ENCODE peak calls at places on chromosome 22, in ten cellular contexts. F is endothelial cell; C is prostate gland; U is GM13977; H is Calu3; P is effector memory CD4-positive, alpha-beta T cell; M is Peyer's patch; A is caudate nucleus; X is stimulated activated CD4-positive, alpha-beta T cell treated with anti-CD3 and anti-CD28 coated beads, Interleukin-4, amount 100 ng/mL, for 1 hour; L is NCI-H1105 treated with DMSO at 0.1 percent for 48 hours. E is an unnamed sample.

GRCh38 chr22:36773935-36774334 is 2.0 kb downstream of the IFT27 start:
- DNase-seq in F (no peak), C (no peak), U (no peak), H (no peak), P (no peak), M (no peak), A (peak; percentile 52), X (no peak), L (peak; percentile 22), E (no peak)

GRCh38 chr22:36741204-36741793 is 34.6 kb downstream of the IFT27 start:
- DNase-seq in F (no peak), C (no peak), U (peak; percentile 44), H (no peak), P (no peak), M (peak; percentile 9), A (no peak), X (no peak), L (no peak), E (no peak)

GRCh38 chr22:40526960-40527359 is 109.6 kb downstream of the MRTFA start:
- DNase-seq in F (no peak), C (no peak), U (no peak), H (no peak), P (no peak), M (no peak), A (no peak), X (no peak), L (no peak), E (no peak)

GRCh38 chr22:48953830-48954229 is 873.8 kb downstream of the BRD1 start:
- DNase-seq in F (no peak), C (peak; percentile 1), U (no peak), H (no peak), P (no peak), M (no peak), A (no peak), X (no peak), L (no peak), E (no peak)

GRCh38 chr22:30221121-30221992 is 25.2 kb downstream of the LIF start:
- DNase-seq in F (no peak), C (no peak), U (peak; percentile 53), H (no peak), P (peak; percentile 19), M (peak; percentile 80), A (no peak), X (peak; percentile 41), L (no peak), E (no peak)

GRCh38 chr22:45290410-45290936 is 5.7 kb downstream of the UPK3A start:
- DNase-seq in F (no peak), C (peak; percentile 54), U (no peak), H (peak; percentile 26), P (no peak), M (peak; percentile 75), A (peak; percentile 87), X (no peak), L (peak; percentile 19), E (no peak)

GRCh38 chr22:31927562-31927961 is 16.8 kb upstream of the YWHAH start:
- DNase-seq in F (no peak), C (no peak), U (no peak), H (no peak), P (no peak), M (no peak), A (no peak), X (no peak), L (no peak), E (no peak)

GRCh38 chr22:29487587-29487986 is 7.6 kb downstream of the NEFH start:
- DNase-seq in F (no peak), C (no peak), U (no peak), H (no peak), P (no peak), M (no peak), A (no peak), X (no peak), L (no peak), E (no peak)

GRCh38 chr22:37545703-37546435 is 14.4 kb upstream of the CDC42EP1 start:
- DNase-seq in F (peak; percentile 90), C (peak; percentile 62), U (no peak), H (peak; percentile 84), P (no peak), M (peak; percentile 93), A (peak; percentile 19), X (no peak), L (no peak), E (peak; percentile 90)

GRCh38 chr22:21587803-21588611 is 20.5 kb downstream of the UBE2L3 start:
- DNase-seq in F (no peak), C (no peak), U (peak; percentile 83), H (no peak), P (no peak), M (peak; percentile 59), A (peak; percentile 51), X (peak; percentile 39), L (no peak), E (no peak)

GRCh38 chr22:20442485-20443284 is 5.1 kb upstream of the SCARF2 start:
- DNase-seq in F (no peak), C (no peak), U (no peak), H (no peak), P (no peak), M (no peak), A (no peak), X (no peak), L (no peak), E (peak; percentile 24)

GRCh38 chr22:39778055-39778454 is 115.5 kb downstream of the ENTHD1 start:
- DNase-seq in F (no peak), C (no peak), U (no peak), H (no peak), P (no peak), M (no peak), A (no peak), X (no peak), L (peak; percentile 42), E (no peak)

GRCh38 chr22:38572065-38572464 is 2.1 kb upstream of the DMC1 start:
- DNase-seq in F (peak; percentile 35), C (peak; percentile 28), U (peak; percentile 53), H (peak; percentile 48), P (no peak), M (peak; percentile 59), A (peak; percentile 53), X (peak; percentile 7), L (peak; percentile 28), E (no peak)

GRCh38 chr22:45709004-45709739 is 37.5 kb downstream of the ATXN10 start:
- DNase-seq in F (no peak), C (no peak), U (no peak), H (no peak), P (no peak), M (no peak), A (no peak), X (no peak), L (no peak), E (no peak)

GRCh38 chr22:30327864-30328345 is 1.2 kb upstream of the TBC1D10A start:
- DNase-seq in F (no peak), C (peak; percentile 45), U (no peak), H (peak; percentile 63), P (no peak), M (no peak), A (no peak), X (no peak), L (no peak), E (no peak)

GRCh38 chr22:39995346-39996252 is 845 bp downstream of the FAM83F start:
- DNase-seq in F (no peak), C (no peak), U (no peak), H (peak; percentile 23), P (no peak), M (no peak), A (no peak), X (no peak), L (no peak), E (no peak)

GRCh38 chr22:30947821-30948454 is 20.6 kb downstream of the MORC2 start:
- DNase-seq in F (no peak), C (no peak), U (peak; percentile 28), H (no peak), P (no peak), M (no peak), A (peak; percentile 37), X (no peak), L (peak; percentile 25), E (no peak)

GRCh38 chr22:39214383-39215069 is 30.3 kb downstream of the PDGFB start:
- DNase-seq in F (no peak), C (peak; percentile 32), U (peak; percentile 5), H (peak; percentile 76), P (no peak), M (no peak), A (no peak), X (no peak), L (no peak), E (peak; percentile 28)

GRCh38 chr22:42596376-42596775 is 18.3 kb downstream of the POLDIP3 start:
- DNase-seq in F (no peak), C (no peak), U (no peak), H (no peak), P (no peak), M (no peak), A (no peak), X (no peak), L (no peak), E (no peak)

GRCh38 chr22:35661377-35661937 is 13.2 kb downstream of the APOL6 start:
- DNase-seq in F (no peak), C (no peak), U (no peak), H (no peak), P (no peak), M (no peak), A (no peak), X (no peak), L (no peak), E (no peak)

GRCh38 chr22:36910461-36910860 is 3.0 kb upstream of the CSF2RB start:
- DNase-seq in F (no peak), C (peak; percentile 41), U (no peak), H (no peak), P (no peak), M (no peak), A (no peak), X (no peak), L (no peak), E (no peak)

GRCh38 chr22:32520612-32521011 is 46.0 kb downstream of the FBXO7 start:
- DNase-seq in F (no peak), C (no peak), U (no peak), H (no peak), P (no peak), M (no peak), A (no peak), X (no peak), L (no peak), E (no peak)

GRCh38 chr22:48752451-48753380 is 1075.0 kb downstream of the BRD1 start:
- DNase-seq in F (no peak), C (no peak), U (peak; percentile 26), H (no peak), P (no peak), M (no peak), A (no peak), X (no peak), L (no peak), E (no peak)

GRCh38 chr22:29729161-29729560 is 9.4 kb downstream of the CABP7 start:
- DNase-seq in F (no peak), C (no peak), U (no peak), H (no peak), P (no peak), M (no peak), A (no peak), X (no peak), L (no peak), E (no peak)

GRCh38 chr22:24338701-24339451 is 68.2 kb downstream of the SPECC1L start:
- DNase-seq in F (no peak), C (no peak), U (no peak), H (no peak), P (no peak), M (no peak), A (no peak), X (no peak), L (no peak), E (no peak)

GRCh38 chr22:35631597-35631996 is 14.5 kb upstream of the MB start:
- DNase-seq in F (peak; percentile 43), C (no peak), U (peak; percentile 54), H (peak; percentile 71), P (no peak), M (peak; percentile 82), A (no peak), X (peak; percentile 41), L (peak; percentile 10), E (peak; percentile 64)

GRCh38 chr22:39942433-39943213 is 17.6 kb upstream of the TMA7B start:
- DNase-seq in F (no peak), C (no peak), U (no peak), H (no peak), P (no peak), M (no peak), A (no peak), X (no peak), L (no peak), E (no peak)

GRCh38 chr22:19703869-19704268 is 10.4 kb upstream of the SEPTIN5 start:
- DNase-seq in F (no peak), C (no peak), U (no peak), H (no peak), P (no peak), M (peak; percentile 46), A (no peak), X (no peak), L (no peak), E (peak; percentile 35)